ENCODE peak calls at places on chromosomes 5 and 9, in seven cellular contexts. R is PC-9; W is suprapubic skin; X is HCT116; I is colonic mucosa; F is CD4-positive, CD25-positive, alpha-beta regulatory T cell; Y is Peyer's patch. K is an unnamed sample.
A peak's percentile ranks its signal among the peaks of the same experiment; 100 is the strongest.

GRCh38 chr9:69502671-69503301 is 169.4 kb downstream of the APBA1 start:
- DNase-seq in R (no peak), W (no peak), X (no peak), I (no peak), F (no peak), Y (no peak), K (no peak)

GRCh38 chr5:122099060-122099790 is 21.2 kb upstream of the LOX start:
- DNase-seq in R (peak; percentile 41), W (no peak), X (peak; percentile 51), I (no peak), F (no peak), Y (no peak), K (no peak)

GRCh38 chr5:157518963-157519362 is 56.6 kb downstream of the ADAM19 start:
- DNase-seq in R (no peak), W (no peak), X (no peak), I (no peak), F (no peak), Y (peak; percentile 30), K (no peak)

GRCh38 chr9:120711841-120712538 is 2.3 kb downstream of the MEGF9 start:
- DNase-seq in R (no peak), W (no peak), X (no peak), I (no peak), F (no peak), Y (no peak), K (peak; percentile 43)

GRCh38 chr9:20944507-20944906 is 86.9 kb downstream of the HACD4 start:
- DNase-seq in R (no peak), W (no peak), X (no peak), I (no peak), F (no peak), Y (no peak), K (no peak)

GRCh38 chr9:119968837-119969707 is 599.8 kb upstream of the BRINP1 start:
- DNase-seq in R (peak; percentile 60), W (no peak), X (peak; percentile 16), I (peak; percentile 64), F (no peak), Y (peak; percentile 82), K (peak; percentile 87)

GRCh38 chr9:134781895-134782294 is 98.7 kb upstream of the FCN2 start:
- DNase-seq in R (no peak), W (no peak), X (no peak), I (no peak), F (no peak), Y (no peak), K (no peak)

GRCh38 chr9:94804917-94805544 is 78.5 kb downstream of the AOPEP start:
- DNase-seq in R (peak; percentile 24), W (no peak), X (no peak), I (no peak), F (no peak), Y (no peak), K (no peak)

GRCh38 chr9:1759009-1759408 is 256.1 kb upstream of the SMARCA2 start:
- DNase-seq in R (no peak), W (no peak), X (no peak), I (no peak), F (no peak), Y (peak; percentile 64), K (no peak)

GRCh38 chr5:98791928-98792580 is 18.6 kb downstream of the RGMB start:
- DNase-seq in R (no peak), W (no peak), X (no peak), I (no peak), F (no peak), Y (no peak), K (no peak)

GRCh38 chr5:115543365-115543700 is 1.2 kb downstream of the FEM1C start:
- DNase-seq in R (no peak), W (no peak), X (no peak), I (peak; percentile 67), F (no peak), Y (peak; percentile 66), K (no peak)

GRCh38 chr9:117825609-117826347 is 121.6 kb downstream of the TLR4 start:
- DNase-seq in R (no peak), W (no peak), X (no peak), I (no peak), F (peak; percentile 1), Y (peak; percentile 62), K (peak; percentile 36)

GRCh38 chr9:121445986-121446385 is 53.7 kb downstream of the GGTA1 start:
- DNase-seq in R (peak; percentile 27), W (no peak), X (peak; percentile 8), I (no peak), F (no peak), Y (no peak), K (no peak)

GRCh38 chr9:17623965-17624364 is 45.1 kb downstream of the SH3GL2 start:
- DNase-seq in R (no peak), W (no peak), X (no peak), I (no peak), F (no peak), Y (no peak), K (no peak)

GRCh38 chr9:107243757-107244156 is 39.3 kb upstream of the RAD23B start:
- DNase-seq in R (peak; percentile 76), W (no peak), X (peak; percentile 99), I (peak; percentile 82), F (no peak), Y (peak; percentile 83), K (no peak)

GRCh38 chr5:149666212-149666852 is 63.8 kb upstream of the PPARGC1B start:
- DNase-seq in R (no peak), W (no peak), X (no peak), I (no peak), F (no peak), Y (peak; percentile 61), K (no peak)

GRCh38 chr9:36337002-36337401 is 63.1 kb downstream of the RNF38 start:
- DNase-seq in R (no peak), W (no peak), X (no peak), I (no peak), F (no peak), Y (no peak), K (no peak)

GRCh38 chr5:147170603-147171002 is 64.2 kb upstream of the STK32A start:
- DNase-seq in R (no peak), W (no peak), X (no peak), I (no peak), F (no peak), Y (peak; percentile 82), K (no peak)

GRCh38 chr5:36200513-36200912 is 41.2 kb downstream of the NADK2 start:
- DNase-seq in R (no peak), W (no peak), X (no peak), I (no peak), F (no peak), Y (no peak), K (no peak)

GRCh38 chr9:69317894-69318293 is 7.1 kb upstream of the ENTREP1 start:
- DNase-seq in R (no peak), W (no peak), X (no peak), I (no peak), F (no peak), Y (no peak), K (no peak)

GRCh38 chr9:5375091-5375490 is 35.4 kb upstream of the RLN1 start:
- DNase-seq in R (no peak), W (no peak), X (no peak), I (no peak), F (no peak), Y (no peak), K (no peak)

GRCh38 chr9:132069046-132069898 is 10.4 kb downstream of the MED27 start:
- DNase-seq in R (no peak), W (no peak), X (no peak), I (no peak), F (no peak), Y (no peak), K (no peak)

DNA sequence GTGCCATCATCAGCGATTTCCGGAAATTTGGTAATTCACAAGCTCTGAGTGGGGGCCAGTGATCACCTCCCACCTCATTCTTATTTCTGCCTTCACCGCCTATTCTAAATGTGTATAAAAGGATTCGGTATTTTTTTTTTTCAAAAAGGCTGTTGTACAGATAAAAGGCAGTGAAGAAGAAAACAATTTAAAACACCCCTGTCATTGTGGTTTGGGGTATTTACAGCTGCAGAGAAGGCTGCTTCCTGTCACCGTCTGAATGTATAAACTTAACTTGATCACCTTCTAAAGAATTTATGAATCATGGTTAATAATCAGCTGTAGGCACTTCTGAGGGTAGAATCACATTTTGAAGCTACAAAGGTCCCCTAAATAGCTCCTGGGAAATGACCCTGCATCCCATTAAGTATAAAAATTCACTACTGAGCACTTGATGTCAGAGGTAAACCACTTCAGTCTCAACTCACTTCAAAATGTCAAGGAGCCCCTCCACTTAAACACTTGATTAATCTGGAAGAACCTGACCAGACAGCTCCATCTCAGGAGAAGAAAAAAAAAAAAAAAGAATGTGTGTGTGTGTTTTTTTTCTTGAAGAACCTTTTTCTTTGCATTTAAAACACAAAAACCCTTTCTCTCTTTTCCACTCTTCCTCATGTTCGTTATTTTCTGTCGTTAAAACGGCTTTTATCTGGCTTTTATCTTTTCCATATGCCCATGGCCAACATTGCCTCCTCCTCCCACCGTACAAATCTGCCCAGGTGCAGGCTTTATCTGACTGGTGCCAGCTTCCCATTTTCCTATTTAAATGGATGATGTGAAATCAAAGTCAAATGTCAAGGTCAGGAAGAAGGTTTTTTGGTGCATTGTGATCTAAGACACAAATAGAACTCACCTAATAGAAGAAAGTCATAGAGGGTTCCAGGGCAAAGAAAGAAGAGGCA is 291.2 kb downstream of the IRX1 start:
- DNase-seq in R (no peak), W (no peak), X (no peak), I (no peak), F (no peak), Y (no peak), K (no peak)
- H3K4me1 ChIP-seq in R (no peaks in the 10 kb centered on the region), W (no peaks in the 10 kb centered on the region), X (no peaks in the 10 kb centered on the region), I (no peaks in the 10 kb centered on the region), F (no peaks in the 10 kb centered on the region), Y (no peaks in the 10 kb centered on the region), K (no peaks in the 10 kb centered on the region)

GRCh38 chr5:140548300-140548688 is 832 bp downstream of the EIF4EBP3 start:
- DNase-seq in R (no peak), W (no peak), X (no peak), I (peak; percentile 81), F (no peak), Y (peak; percentile 86), K (no peak)

GRCh38 chr5:140547508-140548299 is at the start of gene EIF4EBP3:
- DNase-seq in R (no peak), W (peak; percentile 98), X (peak; percentile 61), I (peak; percentile 98), F (peak; percentile 84), Y (peak; percentile 98), K (peak; percentile 97)

GRCh38 chr5:140548791-140549190 is 1.3 kb downstream of the EIF4EBP3 start:
- DNase-seq in R (no peak), W (no peak), X (no peak), I (no peak), F (no peak), Y (peak; percentile 47), K (no peak)

GRCh38 chr5:140550147-140551079 is 3.0 kb downstream of the EIF4EBP3 start:
- DNase-seq in R (no peak), W (peak; percentile 70), X (no peak), I (no peak), F (no peak), Y (peak; percentile 42), K (no peak)

GRCh38 chr5:140549237-140550144 is 2.0 kb downstream of the EIF4EBP3 start:
- DNase-seq in R (peak; percentile 31), W (peak; percentile 82), X (no peak), I (peak; percentile 73), F (no peak), Y (peak; percentile 74), K (peak; percentile 70)
- H3K27ac ChIP-seq in R (peak overlapping the region; percentile 38), W (peak overlapping the region; percentile 97), X (peak overlapping the region; percentile 4), I (peak overlapping the region; percentile 93), F (peak overlapping the region; percentile 87), Y (peak overlapping the region; percentile 99), K (peak overlapping the region; percentile 93)

GRCh38 chr9:83980395-83981125 is at the start of gene RMI1:
- DNase-seq in R (peak; percentile 97), W (peak; percentile 100), X (peak; percentile 95), I (peak; percentile 100), F (peak; percentile 100), Y (peak; percentile 100), K (peak; percentile 100)
- H3K4me1 ChIP-seq in R (peaks cover 26% of the 10 kb centered on the region), W (peaks cover 33% of the 10 kb centered on the region), X (peaks cover 24% of the 10 kb centered on the region), I (peaks cover 7% of the 10 kb centered on the region), F (peaks cover 43% of the 10 kb centered on the region), Y (peaks cover 7% of the 10 kb centered on the region), K (peaks cover 4% of the 10 kb centered on the region)

GRCh38 chr9:33264473-33265177 is at the start of the genes BAG1 and CHMP5:
- DNase-seq in R (peak; percentile 97), W (peak; percentile 100), X (peak; percentile 98), I (peak; percentile 100), F (peak; percentile 100), Y (peak; percentile 100), K (peak; percentile 100)
- H3K27ac ChIP-seq in R (peak within 1 kb of the TSS; percentile 53), W (peak within 1 kb of the TSS; percentile 95), X (peak within 1 kb of the TSS; percentile 87), I (peak within 1 kb of the TSS; percentile 81), F (peak within 1 kb of the TSS; percentile 88), Y (peak within 1 kb of the TSS; percentile 90), K (peak within 1 kb of the TSS; percentile 95)